ENCODE peak calls at places on chromosomes 13 and 19, in ten cellular contexts. One of them, this sample, is unnamed.

GRCh38 chr13:113116206-113116800 is 6.3 kb upstream of the F10 start:
- DNase-seq in endothelial cell of umbilical vein: no peak
- DNase-seq in body of pancreas: no peak
- DNase-seq in adrenal gland: no peak
- DNase-seq in gastrocnemius medialis: no peak
- DNase-seq in IMR-90: no peak
- DNase-seq in stomach: peak
- DNase-seq in testis: peak
- DNase-seq in thyroid gland: no peak
- DNase-seq in A549: no peak
- DNase-seq in this sample: no peak

GRCh38 chr19:3607398-3608078 is 863 bp upstream of the TBXA2R start:
- DNase-seq in endothelial cell of umbilical vein: peak
- DNase-seq in body of pancreas: no peak
- DNase-seq in adrenal gland: peak
- DNase-seq in gastrocnemius medialis: no peak
- DNase-seq in IMR-90: no peak
- DNase-seq in stomach: no peak
- DNase-seq in testis: no peak
- DNase-seq in thyroid gland: peak
- DNase-seq in A549: no peak
- DNase-seq in this sample: peak

GRCh38 chr13:30276178-30276577 is 31.2 kb downstream of the KATNAL1 start:
- DNase-seq in endothelial cell of umbilical vein: no peak
- DNase-seq in body of pancreas: no peak
- DNase-seq in adrenal gland: no peak
- DNase-seq in gastrocnemius medialis: no peak
- DNase-seq in IMR-90: no peak
- DNase-seq in stomach: no peak
- DNase-seq in testis: no peak
- DNase-seq in thyroid gland: no peak
- DNase-seq in A549: no peak
- DNase-seq in this sample: no peak

GRCh38 chr13:76223565-76223964 is 587.4 kb downstream of the LMO7 start:
- DNase-seq in endothelial cell of umbilical vein: no peak
- DNase-seq in body of pancreas: no peak
- DNase-seq in adrenal gland: no peak
- DNase-seq in gastrocnemius medialis: no peak
- DNase-seq in IMR-90: no peak
- DNase-seq in stomach: no peak
- DNase-seq in testis: peak
- DNase-seq in thyroid gland: no peak
- DNase-seq in A549: no peak
- DNase-seq in this sample: no peak

GRCh38 chr13:35891973-35892441 is 239.2 kb downstream of the DCLK1 start:
- DNase-seq in endothelial cell of umbilical vein: no peak
- DNase-seq in body of pancreas: no peak
- DNase-seq in adrenal gland: no peak
- DNase-seq in gastrocnemius medialis: no peak
- DNase-seq in IMR-90: peak
- DNase-seq in stomach: no peak
- DNase-seq in testis: no peak
- DNase-seq in thyroid gland: no peak
- DNase-seq in A549: no peak
- DNase-seq in this sample: no peak

GRCh38 chr19:23769691-23770468 is 11.2 kb upstream of the ZNF681 start:
- DNase-seq in endothelial cell of umbilical vein: no peak
- DNase-seq in body of pancreas: no peak
- DNase-seq in adrenal gland: no peak
- DNase-seq in gastrocnemius medialis: no peak
- DNase-seq in IMR-90: no peak
- DNase-seq in stomach: no peak
- DNase-seq in testis: no peak
- DNase-seq in thyroid gland: no peak
- DNase-seq in A549: no peak
- DNase-seq in this sample: no peak

GRCh38 chr19:42045575-42045974 is 24.4 kb downstream of the GRIK5 start:
- DNase-seq in endothelial cell of umbilical vein: no peak
- DNase-seq in body of pancreas: no peak
- DNase-seq in adrenal gland: no peak
- DNase-seq in gastrocnemius medialis: no peak
- DNase-seq in IMR-90: no peak
- DNase-seq in stomach: no peak
- DNase-seq in testis: no peak
- DNase-seq in thyroid gland: no peak
- DNase-seq in A549: no peak
- DNase-seq in this sample: no peak

GRCh38 chr19:22882797-22883196 is 50.7 kb downstream of the ZNF723 start:
- DNase-seq in endothelial cell of umbilical vein: peak
- DNase-seq in body of pancreas: no peak
- DNase-seq in adrenal gland: no peak
- DNase-seq in gastrocnemius medialis: no peak
- DNase-seq in IMR-90: peak
- DNase-seq in stomach: no peak
- DNase-seq in testis: no peak
- DNase-seq in thyroid gland: no peak
- DNase-seq in A549: no peak
- DNase-seq in this sample: no peak

GRCh38 chr13:66675620-66676019 is 554.5 kb downstream of the PCDH9 start:
- DNase-seq in endothelial cell of umbilical vein: no peak
- DNase-seq in body of pancreas: no peak
- DNase-seq in adrenal gland: peak
- DNase-seq in gastrocnemius medialis: no peak
- DNase-seq in IMR-90: no peak
- DNase-seq in stomach: no peak
- DNase-seq in testis: no peak
- DNase-seq in thyroid gland: no peak
- DNase-seq in A549: no peak
- DNase-seq in this sample: no peak

GRCh38 chr13:30376426-30377311 is 45.6 kb upstream of the UBE2L5 start:
- DNase-seq in endothelial cell of umbilical vein: no peak
- DNase-seq in body of pancreas: no peak
- DNase-seq in adrenal gland: no peak
- DNase-seq in gastrocnemius medialis: no peak
- DNase-seq in IMR-90: no peak
- DNase-seq in stomach: peak
- DNase-seq in testis: no peak
- DNase-seq in thyroid gland: peak
- DNase-seq in A549: no peak
- DNase-seq in this sample: no peak

GRCh38 chr19:47239610-47240296 is 8.8 kb upstream of the BBC3 start:
- DNase-seq in endothelial cell of umbilical vein: peak
- DNase-seq in body of pancreas: peak
- DNase-seq in adrenal gland: no peak
- DNase-seq in gastrocnemius medialis: no peak
- DNase-seq in IMR-90: peak
- DNase-seq in stomach: peak
- DNase-seq in testis: peak
- DNase-seq in thyroid gland: peak
- DNase-seq in A549: no peak
- DNase-seq in this sample: peak

GRCh38 chr13:26423634-26424033 is 133.8 kb upstream of the WASF3 start:
- DNase-seq in endothelial cell of umbilical vein: no peak
- DNase-seq in body of pancreas: peak
- DNase-seq in adrenal gland: no peak
- DNase-seq in gastrocnemius medialis: no peak
- DNase-seq in IMR-90: peak
- DNase-seq in stomach: no peak
- DNase-seq in testis: no peak
- DNase-seq in thyroid gland: no peak
- DNase-seq in A549: no peak
- DNase-seq in this sample: no peak

GRCh38 chr13:35984776-35985453 is 146.3 kb downstream of the DCLK1 start:
- DNase-seq in endothelial cell of umbilical vein: no peak
- DNase-seq in body of pancreas: no peak
- DNase-seq in adrenal gland: no peak
- DNase-seq in gastrocnemius medialis: no peak
- DNase-seq in IMR-90: no peak
- DNase-seq in stomach: no peak
- DNase-seq in testis: no peak
- DNase-seq in thyroid gland: no peak
- DNase-seq in A549: no peak
- DNase-seq in this sample: no peak

GRCh38 chr19:33300016-33300981 is 2.0 kb downstream of the CEBPA start:
- DNase-seq in endothelial cell of umbilical vein: no peak
- DNase-seq in body of pancreas: no peak
- DNase-seq in adrenal gland: no peak
- DNase-seq in gastrocnemius medialis: no peak
- DNase-seq in IMR-90: no peak
- DNase-seq in stomach: peak
- DNase-seq in testis: no peak
- DNase-seq in thyroid gland: no peak
- DNase-seq in A549: no peak
- DNase-seq in this sample: peak

GRCh38 chr13:111547726-111548273 is 227.4 kb downstream of the TEX29 start:
- DNase-seq in endothelial cell of umbilical vein: no peak
- DNase-seq in body of pancreas: no peak
- DNase-seq in adrenal gland: no peak
- DNase-seq in gastrocnemius medialis: no peak
- DNase-seq in IMR-90: no peak
- DNase-seq in stomach: no peak
- DNase-seq in testis: no peak
- DNase-seq in thyroid gland: no peak
- DNase-seq in A549: no peak
- DNase-seq in this sample: no peak

GRCh38 chr13:41495044-41495443 is 37.7 kb downstream of the RGCC start:
- DNase-seq in endothelial cell of umbilical vein: no peak
- DNase-seq in body of pancreas: no peak
- DNase-seq in adrenal gland: no peak
- DNase-seq in gastrocnemius medialis: no peak
- DNase-seq in IMR-90: no peak
- DNase-seq in stomach: no peak
- DNase-seq in testis: no peak
- DNase-seq in thyroid gland: no peak
- DNase-seq in A549: no peak
- DNase-seq in this sample: no peak

GRCh38 chr13:21330126-21330861 is 128.8 kb downstream of the ZDHHC20 start:
- DNase-seq in endothelial cell of umbilical vein: no peak
- DNase-seq in body of pancreas: no peak
- DNase-seq in adrenal gland: no peak
- DNase-seq in gastrocnemius medialis: no peak
- DNase-seq in IMR-90: peak
- DNase-seq in stomach: no peak
- DNase-seq in testis: no peak
- DNase-seq in thyroid gland: no peak
- DNase-seq in A549: no peak
- DNase-seq in this sample: no peak
- TF ChIP-seq POLR2A in endothelial cell of umbilical vein: no peak
- TF ChIP-seq POLR2A in body of pancreas: no peak
- TF ChIP-seq POLR2A in adrenal gland: no peak
- TF ChIP-seq POLR2A in gastrocnemius medialis: no peak
- TF ChIP-seq POLR2A in IMR-90: no peak
- TF ChIP-seq POLR2A in stomach: no peak
- TF ChIP-seq POLR2A in testis: no peak
- TF ChIP-seq POLR2A in thyroid gland: no peak
- TF ChIP-seq POLR2A in A549: no peak
- TF ChIP-seq POLR2A in this sample: no peak

GRCh38 chr19:50383852-50384684 is at the start of gene POLD1:
- DNase-seq in endothelial cell of umbilical vein: peak
- DNase-seq in body of pancreas: peak
- DNase-seq in adrenal gland: peak
- DNase-seq in gastrocnemius medialis: peak
- DNase-seq in IMR-90: peak
- DNase-seq in stomach: peak
- DNase-seq in testis: peak
- DNase-seq in thyroid gland: peak
- DNase-seq in A549: peak
- DNase-seq in this sample: peak
- TF ChIP-seq POLR2A in endothelial cell of umbilical vein: peak
- TF ChIP-seq POLR2A in body of pancreas: peak
- TF ChIP-seq POLR2A in adrenal gland: no peak
- TF ChIP-seq POLR2A in gastrocnemius medialis: no peak
- TF ChIP-seq POLR2A in IMR-90: peak
- TF ChIP-seq POLR2A in stomach: no peak
- TF ChIP-seq POLR2A in testis: no peak
- TF ChIP-seq POLR2A in thyroid gland: peak
- TF ChIP-seq POLR2A in A549: peak
- TF ChIP-seq POLR2A in this sample: peak

DNA sequence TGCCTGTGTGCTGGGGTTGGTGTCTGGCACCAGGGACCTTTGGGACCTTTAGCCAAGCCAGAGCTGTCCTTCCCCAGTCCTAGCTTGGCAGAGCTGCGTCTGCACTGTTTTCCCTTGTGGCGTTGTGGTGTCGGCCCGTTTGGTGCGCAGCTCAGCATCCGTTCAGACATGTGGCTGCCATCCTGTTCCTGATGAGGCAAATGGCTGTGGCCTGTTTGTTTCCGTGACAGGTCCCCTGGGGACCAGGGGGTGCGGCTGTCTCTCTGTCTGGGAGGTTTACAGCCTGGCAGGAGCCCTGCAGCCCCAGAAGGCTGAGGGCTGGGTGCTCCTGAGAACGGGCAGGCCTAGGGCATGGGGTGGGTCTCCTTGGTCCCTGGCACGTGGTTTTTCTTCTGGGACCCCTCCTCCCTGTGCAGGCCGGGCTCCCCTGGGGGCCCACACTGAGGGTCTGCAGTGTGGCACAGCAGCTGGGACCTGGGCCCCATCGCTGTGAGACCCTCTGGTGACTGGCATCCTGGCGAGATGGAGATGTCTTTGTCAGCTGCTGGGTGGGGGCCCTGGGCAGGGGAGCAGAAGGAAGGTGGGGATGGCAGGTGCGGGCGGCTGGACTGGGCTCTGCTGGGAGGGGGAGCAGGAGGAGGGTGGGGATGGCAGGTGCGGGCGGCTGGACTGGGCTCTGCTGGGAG is 4.0 kb downstream of the SPPL2B start:
- DNase-seq in endothelial cell of umbilical vein: no peak
- DNase-seq in body of pancreas: no peak
- DNase-seq in adrenal gland: no peak
- DNase-seq in gastrocnemius medialis: no peak
- DNase-seq in IMR-90: no peak
- DNase-seq in stomach: no peak
- DNase-seq in testis: no peak
- DNase-seq in thyroid gland: no peak
- DNase-seq in A549: no peak
- DNase-seq in this sample: no peak
- TF ChIP-seq POLR2A in endothelial cell of umbilical vein: no peak
- TF ChIP-seq POLR2A in body of pancreas: peak
- TF ChIP-seq POLR2A in adrenal gland: no peak
- TF ChIP-seq POLR2A in gastrocnemius medialis: no peak
- TF ChIP-seq POLR2A in IMR-90: no peak
- TF ChIP-seq POLR2A in stomach: no peak
- TF ChIP-seq POLR2A in testis: no peak
- TF ChIP-seq POLR2A in thyroid gland: no peak
- TF ChIP-seq POLR2A in A549: no peak
- TF ChIP-seq POLR2A in this sample: no peak

DNA sequence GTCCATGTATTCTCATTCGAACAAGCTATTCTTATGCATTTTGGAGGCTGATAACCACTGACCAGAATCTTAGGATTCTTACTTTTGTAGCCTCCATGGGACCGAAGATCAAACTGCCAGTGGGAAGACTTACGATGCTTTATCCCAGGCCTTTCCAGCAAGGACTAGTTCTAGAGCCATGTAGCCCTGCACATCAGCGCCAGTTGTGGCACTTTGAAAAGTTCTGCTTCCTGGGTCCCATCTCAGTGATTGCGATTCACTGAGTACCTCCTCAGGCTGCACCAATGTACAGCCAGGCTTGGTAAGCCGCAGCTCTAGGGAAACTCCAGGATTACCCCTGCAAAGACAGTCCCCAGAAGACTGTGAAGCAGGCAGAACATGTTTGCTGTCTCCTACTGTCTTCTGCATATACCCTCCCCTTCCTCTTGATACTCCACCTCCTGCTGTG is 18.9 kb upstream of the ENOX1 start:
- DNase-seq in endothelial cell of umbilical vein: no peak
- DNase-seq in body of pancreas: no peak
- DNase-seq in adrenal gland: no peak
- DNase-seq in gastrocnemius medialis: no peak
- DNase-seq in IMR-90: peak
- DNase-seq in stomach: no peak
- DNase-seq in testis: no peak
- DNase-seq in thyroid gland: no peak
- DNase-seq in A549: peak
- DNase-seq in this sample: no peak
- TF ChIP-seq POLR2A in endothelial cell of umbilical vein: no peak
- TF ChIP-seq POLR2A in body of pancreas: no peak
- TF ChIP-seq POLR2A in adrenal gland: no peak
- TF ChIP-seq POLR2A in gastrocnemius medialis: no peak
- TF ChIP-seq POLR2A in IMR-90: peak
- TF ChIP-seq POLR2A in stomach: no peak
- TF ChIP-seq POLR2A in testis: no peak
- TF ChIP-seq POLR2A in thyroid gland: no peak
- TF ChIP-seq POLR2A in A549: no peak
- TF ChIP-seq POLR2A in this sample: no peak